ENCODE peak calls at places on chromosomes 6 and 20, in four cellular contexts. K is H7; X is activated naive CD4-positive, alpha-beta T cell; S is Kasumi-1. R is an unnamed sample.

GRCh38 chr6:42896178-42896719 is 16.8 kb downstream of the RPL7L1 start:
- DNase-seq in X (no peak), K (no peak), S (no peak), R (no peak)

GRCh38 chr20:2400290-2400689 is 19.6 kb downstream of the TGM6 start:
- DNase-seq in X (no peak), S (no peak), K (no peak), R (no peak)

GRCh38 chr6:121823437-121823851 is 388.0 kb downstream of the GJA1 start:
- DNase-seq in K (peak), X (no peak), S (no peak), R (no peak)

GRCh38 chr6:125107896-125108295 is 45.7 kb upstream of the TPD52L1 start:
- DNase-seq in S (no peak), X (no peak), K (no peak), R (no peak)

GRCh38 chr6:4957521-4958231 is 46.2 kb downstream of the RPP40 start:
- DNase-seq in X (no peak), K (peak), S (no peak), R (no peak)

GRCh38 chr6:69901361-69901760 is 35.0 kb downstream of the COL19A1 start:
- DNase-seq in K (no peak), S (no peak), X (no peak), R (no peak)

GRCh38 chr6:23269436-23269835 is 700.1 kb downstream of the HDGFL1 start:
- DNase-seq in K (no peak), S (no peak), X (no peak), R (no peak)

GRCh38 chr20:13501500-13501899 is 137.2 kb downstream of the TASP1 start:
- DNase-seq in X (no peak), S (no peak), K (no peak), R (no peak)

GRCh38 chr6:11163932-11164331 is 52.4 kb upstream of the ERVFRD-1 start:
- DNase-seq in K (no peak), S (no peak), X (no peak), R (no peak)

GRCh38 chr6:13398421-13398994 is 70.2 kb upstream of the TBC1D7 start:
- DNase-seq in K (peak), X (no peak), S (no peak), R (no peak)

GRCh38 chr6:14796974-14797762 is 448.7 kb upstream of the JARID2 start:
- DNase-seq in S (no peak), K (no peak), X (no peak), R (no peak)

GRCh38 chr6:33846226-33846625 is 42.4 kb upstream of the MLN start:
- DNase-seq in X (no peak), S (no peak), K (no peak), R (no peak)

GRCh38 chr20:51631011-51631950 is 88.8 kb upstream of the NFATC2 start:
- DNase-seq in K (no peak), S (peak), X (no peak), R (no peak)

GRCh38 chr6:152170702-152171667 is 363.5 kb downstream of the ESR1 start:
- DNase-seq in S (no peak), X (no peak), K (no peak), R (peak)

GRCh38 chr6:40819182-40819834 is 219.7 kb downstream of the UNC5CL start:
- DNase-seq in X (no peak), S (no peak), K (no peak), R (no peak)

GRCh38 chr20:18722381-18722780 is 91.2 kb upstream of the SCP2D1 start:
- DNase-seq in S (no peak), X (no peak), K (no peak), R (no peak)

GRCh38 chr6:16240618-16241320 is 2.4 kb downstream of the GMPR start:
- DNase-seq in X (no peak), K (no peak), S (no peak), R (no peak)

GRCh38 chr6:157034433-157035230 is 257.5 kb downstream of the ARID1B start:
- DNase-seq in X (no peak), K (peak), S (peak), R (peak)

GRCh38 chr20:50625986-50626677 is 65.2 kb downstream of the RIPOR3 start:
- DNase-seq in S (peak), X (no peak), K (peak), R (no peak)

GRCh38 chr6:1045239-1045638 is 266.7 kb upstream of the FOXQ1 start:
- DNase-seq in K (no peak), S (no peak), X (no peak), R (no peak)

GRCh38 chr6:56916849-56917551 is 37.9 kb upstream of the BEND6 start:
- DNase-seq in S (no peak), K (no peak), X (no peak), R (no peak)

GRCh38 chr6:110039996-110040383 is 61.9 kb downstream of the GPR6 start:
- DNase-seq in S (peak), X (peak), K (peak), R (peak)

GRCh38 chr6:73180718-73181619 is 44.3 kb downstream of the KHDC1L start:
- DNase-seq in X (no peak), S (peak), K (peak), R (peak)

GRCh38 chr6:35435075-35435837 is 16.9 kb upstream of the FANCE start:
- DNase-seq in S (no peak), X (no peak), K (peak), R (no peak)

GRCh38 chr20:37542281-37542680 is 14.6 kb upstream of the BLCAP start:
- DNase-seq in S (no peak), X (no peak), K (no peak), R (no peak)

R was measured in CD4-positive, alpha-beta memory T cell.